ENCODE peak calls at places on chromosomes 7 and 10, in ten cellular contexts. L is activated T-helper 1 cell treated with anti-CD3 and anti-CD28 coated beads, Interleukin-2, amount 50 U/mL, for 16 hours; X is psoas muscle; Q is activated B cell treated with CpG ODN at 0.5 μM for 24 hours; J is foreskin fibroblast; N is stimulated activated CD4-positive, alpha-beta T cell treated with anti-CD3 and anti-CD28 coated beads, Interleukin-2, amount 100 ng/mL, for 48 hours; R is midbrain; H is H7; G is cardiac muscle cell; I is activated CD8-positive, alpha-beta memory T cell treated with anti-CD3 and anti-CD28 coated beads, Interleukin-2, amount 50 U/mL, for 48 hours. O is an unnamed sample.

GRCh38 chr10:33287112-33287511 is 47.4 kb downstream of the NRP1 start:
- DNase-seq in L (no peak), X (no peak), Q (no peak), J (no peak), N (no peak), R (no peak), H (no peak), G (no peak), I (no peak), O (no peak)

GRCh38 chr10:51699145-51699474 is 285 bp downstream of the CSTF2T start:
- DNase-seq in L (no peak), X (no peak), Q (no peak), J (no peak), N (no peak), R (no peak), H (no peak), G (no peak), I (no peak), O (no peak)

GRCh38 chr7:150838965-150839650 is 13.2 kb upstream of the AOC1 start:
- DNase-seq in L (no peak), X (no peak), Q (no peak), J (no peak), N (no peak), R (no peak), H (no peak), G (no peak), I (peak), O (no peak)

GRCh38 chr7:100483728-100484635 is at the start of gene NYAP1:
- DNase-seq in L (peak), X (no peak), Q (no peak), J (peak), N (no peak), R (peak), H (peak), G (peak), I (no peak), O (peak)

GRCh38 chr10:17200035-17200884 is 1.2 kb downstream of the TRDMT1 start:
- DNase-seq in L (no peak), X (no peak), Q (no peak), J (peak), N (no peak), R (peak), H (no peak), G (peak), I (no peak), O (no peak)

GRCh38 chr7:75617634-75618234 is 121.0 kb downstream of the HIP1 start:
- DNase-seq in L (no peak), X (peak), Q (peak), J (no peak), N (peak), R (peak), H (no peak), G (peak), I (peak), O (peak)

GRCh38 chr7:44403775-44404174 is 78.4 kb upstream of the CAMK2B start:
- DNase-seq in L (no peak), X (no peak), Q (no peak), J (no peak), N (no peak), R (no peak), H (no peak), G (no peak), I (no peak), O (no peak)

GRCh38 chr10:123017421-123018165 is 8.8 kb downstream of the ACADSB start:
- DNase-seq in L (no peak), X (no peak), Q (no peak), J (no peak), N (no peak), R (no peak), H (no peak), G (no peak), I (no peak), O (no peak)

GRCh38 chr10:71547841-71548493 is 151.2 kb downstream of the CDH23 start:
- DNase-seq in L (no peak), X (peak), Q (no peak), J (peak), N (no peak), R (peak), H (no peak), G (peak), I (no peak), O (no peak)

GRCh38 chr10:108208732-108209131 is 1044.2 kb upstream of the SORCS1 start:
- DNase-seq in L (no peak), X (no peak), Q (no peak), J (no peak), N (no peak), R (no peak), H (no peak), G (no peak), I (no peak), O (no peak)

GRCh38 chr10:104089621-104090020 is 3.9 kb upstream of the COL17A1 start:
- DNase-seq in L (no peak), X (no peak), Q (no peak), J (no peak), N (no peak), R (no peak), H (no peak), G (no peak), I (no peak), O (no peak)

GRCh38 chr7:69166979-69167516 is 431.2 kb upstream of the AUTS2 start:
- DNase-seq in L (no peak), X (no peak), Q (no peak), J (no peak), N (no peak), R (no peak), H (peak), G (no peak), I (no peak), O (no peak)